ENCODE peak calls at places on chromosomes 4 and X, in five cellular contexts. R, D, U, J and Z are unnamed samples.

GRCh38 chr4:4859010-4859798 is at the start of gene MSX1:
- DNase-seq in R (peak; percentile 91), D (peak; percentile 65), U (peak; percentile 96), J (peak; percentile 91), Z (peak; percentile 73)

GRCh38 chrX:37998586-37999267 is 7.6 kb upstream of the SYTL5 start:
- DNase-seq in R (no peak), D (no peak), U (peak; percentile 17), J (no peak), Z (peak; percentile 2)

GRCh38 chr4:112514079-112514448 is 1.9 kb downstream of the NEUROG2 start:
- DNase-seq in R (no peak), D (no peak), U (no peak), J (no peak), Z (no peak)

GRCh38 chr4:2936773-2937145 is 26.4 kb downstream of the NOP14 start:
- DNase-seq in R (peak; percentile 33), D (no peak), U (no peak), J (peak; percentile 56), Z (no peak)

GRCh38 chr4:896216-896615 is 35.9 kb downstream of the GAK start:
- DNase-seq in R (no peak), D (no peak), U (no peak), J (no peak), Z (no peak)

GRCh38 chr4:92270908-92271307 is 32.9 kb upstream of the GRID2 start:
- DNase-seq in R (no peak), D (no peak), U (no peak), J (no peak), Z (no peak)

GRCh38 chrX:149829751-149830191 is 48.0 kb downstream of the MAGEA9 start:
- DNase-seq in R (no peak), D (no peak), U (peak; percentile 22), J (no peak), Z (no peak)

GRCh38 chr4:144591401-144591800 is 54.6 kb upstream of the HHIP start:
- DNase-seq in R (peak; percentile 57), D (no peak), U (peak; percentile 78), J (no peak), Z (peak; percentile 86)

GRCh38 chr4:9870165-9870564 is 88.7 kb downstream of the DRD5 start:
- DNase-seq in R (no peak), D (no peak), U (no peak), J (no peak), Z (no peak)

GRCh38 chr4:172892300-172892699 is 276.3 kb upstream of the GALNT7 start:
- DNase-seq in R (peak; percentile 18), D (no peak), U (no peak), J (peak; percentile 45), Z (peak; percentile 40)

GRCh38 chrX:9349572-9350259 is 115.1 kb upstream of the TBL1X start:
- DNase-seq in R (no peak), D (no peak), U (peak; percentile 8), J (no peak), Z (no peak)

GRCh38 chr4:182560358-182560757 is 317.2 kb downstream of the TENM3 start:
- DNase-seq in R (no peak), D (no peak), U (peak; percentile 11), J (no peak), Z (peak; percentile 66)

GRCh38 chrX:8233091-8233490 is 62.0 kb upstream of the VCX2 start:
- DNase-seq in R (no peak), D (no peak), U (no peak), J (no peak), Z (no peak)

GRCh38 chrX:53435997-53436396 is 1.8 kb upstream of the HSD17B10 start:
- DNase-seq in R (peak; percentile 58), D (peak; percentile 14), U (peak; percentile 79), J (peak; percentile 80), Z (peak; percentile 48)

GRCh38 chr4:102675142-102675541 is 85.6 kb downstream of the MANBA start:
- DNase-seq in R (no peak), D (no peak), U (peak; percentile 11), J (no peak), Z (no peak)

GRCh38 chr4:56681158-56681848 is at the start of gene HOPX:
- DNase-seq in R (no peak), D (no peak), U (no peak), J (no peak), Z (peak; percentile 15)

GRCh38 chr4:183154701-183155391 is 55.8 kb downstream of the WWC2 start:
- DNase-seq in R (peak; percentile 61), D (no peak), U (no peak), J (no peak), Z (no peak)

GRCh38 chr4:151807220-151807619 is 46.4 kb upstream of the GATB start:
- DNase-seq in R (peak; percentile 66), D (no peak), U (no peak), J (no peak), Z (no peak)

GRCh38 chr4:87865960-87866598 is 33.3 kb downstream of the MEPE start:
- DNase-seq in R (peak; percentile 5), D (no peak), U (peak; percentile 8), J (no peak), Z (no peak)

GRCh38 chr4:43411226-43411625 is 518.7 kb downstream of the GRXCR1 start:
- DNase-seq in R (no peak), D (no peak), U (no peak), J (no peak), Z (no peak)